ENCODE peak calls at places on chromosomes 11 and 22, in five cellular contexts. R is Peyer's patch, E is uterus, G is tibial nerve, U is IMR-90. Z is an unnamed sample.

GRCh38 chr11:78851883-78852586 is 277.4 kb upstream of the NARS2 start:
- DNase-seq in R (no peak), E (no peak), G (no peak), U (no peak), Z (peak; percentile 13)

GRCh38 chr22:42376721-42377177 is 55.5 kb downstream of the NFAM1 start:
- DNase-seq in R (no peak), E (peak; percentile 83), G (peak; percentile 73), U (peak; percentile 19), Z (peak; percentile 58)

GRCh38 chr11:9078113-9079041 is 13.0 kb downstream of the SCUBE2 start:
- DNase-seq in R (no peak), E (no peak), G (no peak), U (peak; percentile 34), Z (no peak)

GRCh38 chr11:134579709-134580634 is 167.9 kb upstream of the B3GAT1 start:
- DNase-seq in R (peak; percentile 72), E (no peak), G (no peak), U (no peak), Z (peak; percentile 33)

GRCh38 chr11:9264381-9265210 is 554 bp downstream of the DENND5A start:
- DNase-seq in R (peak; percentile 56), E (peak; percentile 63), G (peak; percentile 69), U (peak; percentile 81), Z (peak; percentile 43)

GRCh38 chr22:17773606-17774205 is 563 bp downstream of the BID start:
- DNase-seq in R (peak; percentile 71), E (peak; percentile 30), G (no peak), U (peak; percentile 28), Z (peak; percentile 66)

GRCh38 chr11:124193221-124193945 is 10.2 kb downstream of the OR10D3 start:
- DNase-seq in R (no peak), E (no peak), G (no peak), U (no peak), Z (no peak)

GRCh38 chr22:50250555-50251471 is at the start of gene HDAC10:
- DNase-seq in R (peak; percentile 92), E (peak; percentile 78), G (peak; percentile 45), U (peak; percentile 74), Z (peak; percentile 91)

GRCh38 chr22:27474112-27474571 is 327.4 kb downstream of the MN1 start:
- DNase-seq in R (no peak), E (no peak), G (no peak), U (no peak), Z (no peak)

GRCh38 chr11:441418-442274 is at the start of gene ANO9:
- DNase-seq in R (peak; percentile 90), E (no peak), G (no peak), U (no peak), Z (peak; percentile 87)

GRCh38 chr11:895331-896223 is 15.0 kb downstream of the CHID1 start:
- DNase-seq in R (no peak), E (no peak), G (no peak), U (no peak), Z (no peak)

GRCh38 chr22:40714514-40714966 is 35.3 kb downstream of the MCHR1 start:
- DNase-seq in R (no peak), E (no peak), G (no peak), U (peak; percentile 68), Z (no peak)

GRCh38 chr11:69483696-69484426 is 2.4 kb downstream of the LINC01488 start:
- DNase-seq in R (peak; percentile 27), E (no peak), G (no peak), U (no peak), Z (no peak)

GRCh38 chr11:73856001-73856663 is 20.5 kb downstream of the COA4 start:
- DNase-seq in R (no peak), E (no peak), G (no peak), U (no peak), Z (no peak)

GRCh38 chr11:18749681-18750319 is 23.8 kb upstream of the IGSF22 start:
- DNase-seq in R (no peak), E (no peak), G (peak; percentile 17), U (peak; percentile 75), Z (no peak)

GRCh38 chr22:22666307-22667091 is 22.1 kb downstream of the GGTLC2 start:
- DNase-seq in R (peak; percentile 66), E (no peak), G (no peak), U (peak; percentile 46), Z (peak; percentile 60)

GRCh38 chr11:65826972-65827773 is 6.6 kb upstream of the SNX32 start:
- DNase-seq in R (peak; percentile 77), E (no peak), G (no peak), U (no peak), Z (no peak)

GRCh38 chr22:21665047-21665851 is 563 bp upstream of the PPIL2 start:
- DNase-seq in R (no peak), E (no peak), G (no peak), U (no peak), Z (no peak)

GRCh38 chr11:35491231-35491871 is 34.1 kb downstream of the PAMR1 start:
- DNase-seq in R (no peak), E (no peak), G (no peak), U (peak; percentile 96), Z (no peak)

GRCh38 chr11:70642301-70642700 is 244.0 kb downstream of the CTTN start:
- DNase-seq in R (no peak), E (no peak), G (no peak), U (no peak), Z (no peak)

GRCh38 chr22:24824915-24825314 is 18.9 kb downstream of the SGSM1 start:
- DNase-seq in R (no peak), E (no peak), G (no peak), U (no peak), Z (no peak)

GRCh38 chr11:95266751-95267374 is 35.9 kb upstream of the SESN3 start:
- DNase-seq in R (no peak), E (peak; percentile 47), G (peak; percentile 14), U (no peak), Z (no peak)

GRCh38 chr11:50275133-50275532 is 242.5 kb downstream of the OR4C45 start:
- DNase-seq in R (no peak), E (no peak), G (no peak), U (no peak), Z (no peak)
- H3K9me3 ChIP-seq in R (no peaks in the 10 kb centered on the region), E (no peaks in the 10 kb centered on the region), G (peaks cover 30% of the 10 kb centered on the region), U (peaks cover 18% of the 10 kb centered on the region), Z (no peaks in the 10 kb centered on the region)

GRCh38 chr11:17719028-17719939 is at the start of gene MYOD1:
- DNase-seq in R (no peak), E (no peak), G (no peak), U (no peak), Z (no peak)
- TF ChIP-seq POLR2A in R (no peak), E (no peak), G (no peak), U (no peak), Z (no peak)

GRCh38 chr11:133386262-133386661 is 146.0 kb downstream of the OPCML start:
- DNase-seq in R (no peak), E (no peak), G (no peak), U (no peak), Z (no peak)
- H3K9me3 ChIP-seq in R (no peaks in the 10 kb centered on the region), E (no peaks in the 10 kb centered on the region), G (no peaks in the 10 kb centered on the region), U (peaks cover 49% of the 10 kb centered on the region), Z (no peaks in the 10 kb centered on the region)

GRCh38 chr22:23715811-23716355 is 25.1 kb downstream of the RGL4 start:
- DNase-seq in R (no peak), E (no peak), G (no peak), U (no peak), Z (no peak)

GRCh38 chr22:23714596-23715588 is 24.1 kb downstream of the RGL4 start:
- DNase-seq in R (no peak), E (no peak), G (no peak), U (no peak), Z (no peak)

GRCh38 chr22:23718371-23719165 is 27.8 kb downstream of the RGL4 start:
- DNase-seq in R (no peak), E (no peak), G (no peak), U (no peak), Z (no peak)

GRCh38 chr22:23713696-23714595 is 23.1 kb downstream of the RGL4 start:
- DNase-seq in R (no peak), E (no peak), G (no peak), U (no peak), Z (no peak)

GRCh38 chr22:23716811-23717801 is 26.3 kb downstream of the RGL4 start:
- DNase-seq in R (peak; percentile 89), E (peak; percentile 83), G (peak; percentile 80), U (peak; percentile 85), Z (peak; percentile 88)
- TF ChIP-seq POLR2A in R (peak; percentile 90), E (peak; percentile 70), G (no peak), U (peak; percentile 62), Z (peak; percentile 84)

GRCh38 chr11:3369366-3369765 is 9.6 kb downstream of the ZNF195 start:
- DNase-seq in R (no peak), E (no peak), G (no peak), U (no peak), Z (no peak)
- H3K9me3 ChIP-seq in R (no peaks in the 10 kb centered on the region), E (no peaks in the 10 kb centered on the region), G (peaks cover 17% of the 10 kb centered on the region), U (peaks cover 32% of the 10 kb centered on the region), Z (peaks cover 17% of the 10 kb centered on the region)

GRCh38 chr11:111878766-111879636 is at the start of the genes CFAP68 and FDXACB1:
- DNase-seq in R (peak; percentile 97), E (peak; percentile 96), G (peak; percentile 95), U (peak; percentile 97), Z (peak; percentile 97)
- TF ChIP-seq POLR2A in R (peak; percentile 42), E (peak; percentile 65), G (peak; percentile 56), U (peak; percentile 34), Z (peak; percentile 51)

GRCh38 chr11:58769308-58769707 is 37.6 kb upstream of the GLYAT start:
- DNase-seq in R (no peak), E (no peak), G (no peak), U (no peak), Z (no peak)

GRCh38 chr11:58768137-58768536 is 36.4 kb upstream of the GLYAT start:
- DNase-seq in R (no peak), E (no peak), G (no peak), U (no peak), Z (no peak)

GRCh38 chr11:58763120-58763490 is 31.4 kb upstream of the GLYAT start:
- DNase-seq in R (no peak), E (no peak), G (no peak), U (no peak), Z (no peak)

GRCh38 chr11:58762284-58763119 is 30.8 kb upstream of the GLYAT start:
- DNase-seq in R (no peak), E (no peak), G (no peak), U (no peak), Z (no peak)

DNA sequence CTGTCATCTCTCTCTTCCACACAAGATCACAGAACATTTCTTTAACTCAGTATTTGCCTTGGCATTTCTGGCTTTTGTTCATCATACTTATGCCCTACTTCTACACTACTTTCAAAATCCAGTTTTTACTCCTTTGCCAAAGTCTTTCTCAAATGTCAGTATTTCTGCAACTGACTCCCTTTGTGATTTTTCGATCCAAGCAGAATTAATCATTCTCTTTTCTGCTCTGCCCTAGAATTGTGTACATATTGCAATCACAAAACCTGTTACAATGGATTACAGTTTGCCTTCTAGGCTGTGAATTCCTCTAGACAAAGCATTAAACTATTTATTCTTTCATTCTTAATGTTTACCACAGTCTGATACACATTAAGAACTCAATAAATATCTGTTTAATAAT is 33.3 kb upstream of the GLYAT start:
- DNase-seq in R (no peak), E (no peak), G (no peak), U (no peak), Z (no peak)
- H3K9me3 ChIP-seq in R (no peaks in the 10 kb centered on the region), E (no peaks in the 10 kb centered on the region), G (no peaks in the 10 kb centered on the region), U (no peaks in the 10 kb centered on the region), Z (no peaks in the 10 kb centered on the region)